ENCODE peak calls at places on chromosomes 5 and 9, in eight cellular contexts. N, K, T, Z, H, O, A and F are unnamed samples.

GRCh38 chr9:98253563-98253962 is 1.9 kb downstream of the TBC1D2 start:
- DNase-seq in N (no peak), K (peak), T (peak), Z (no peak), H (no peak), O (no peak), A (no peak), F (peak)

GRCh38 chr9:122221223-122221811 is 7.4 kb downstream of the LHX6 start:
- DNase-seq in N (no peak), K (no peak), T (no peak), Z (no peak), H (no peak), O (no peak), A (no peak), F (no peak)

GRCh38 chr5:45696206-45696836 is at the start of gene HCN1:
- DNase-seq in N (peak), K (peak), T (no peak), Z (peak), H (no peak), O (no peak), A (peak), F (peak)

GRCh38 chr5:134506054-134507039 is 19.1 kb upstream of the JADE2 start:
- DNase-seq in N (peak), K (peak), T (peak), Z (no peak), H (no peak), O (no peak), A (peak), F (no peak)

GRCh38 chr5:123036391-123037103 is at the start of gene PPIC:
- DNase-seq in N (peak), K (peak), T (peak), Z (peak), H (no peak), O (peak), A (peak), F (peak)

GRCh38 chr9:22103650-22104575 is 94.8 kb upstream of the CDKN2B start:
- DNase-seq in N (no peak), K (peak), T (no peak), Z (no peak), H (no peak), O (no peak), A (no peak), F (peak)

GRCh38 chr9:19969721-19970120 is 180.9 kb upstream of the SLC24A2 start:
- DNase-seq in N (no peak), K (peak), T (no peak), Z (no peak), H (no peak), O (no peak), A (no peak), F (peak)

GRCh38 chr5:24649531-24649930 is 4.8 kb upstream of the CDH10 start:
- DNase-seq in N (no peak), K (no peak), T (no peak), Z (no peak), H (no peak), O (no peak), A (no peak), F (no peak)

GRCh38 chr9:134031783-134032182 is 6.5 kb downstream of the BRD3OS start:
- DNase-seq in N (no peak), K (no peak), T (no peak), Z (no peak), H (no peak), O (no peak), A (peak), F (no peak)

GRCh38 chr5:51381801-51382507 is 1.3 kb upstream of the ISL1 start:
- DNase-seq in N (no peak), K (no peak), T (no peak), Z (no peak), H (no peak), O (peak), A (no peak), F (no peak)

GRCh38 chr9:119818726-119819435 is 449.6 kb upstream of the BRINP1 start:
- DNase-seq in N (no peak), K (no peak), T (no peak), Z (no peak), H (no peak), O (no peak), A (no peak), F (no peak)

GRCh38 chr5:9605041-9605440 is 25.1 kb downstream of the TAS2R1 start:
- DNase-seq in N (no peak), K (no peak), T (no peak), Z (no peak), H (no peak), O (no peak), A (no peak), F (no peak)

GRCh38 chr9:133632806-133633680 is 3.1 kb upstream of the DBH start:
- DNase-seq in N (no peak), K (no peak), T (no peak), Z (no peak), H (no peak), O (peak), A (peak), F (no peak)

GRCh38 chr5:157827429-157827828 is 31.5 kb downstream of the CLINT1 start:
- DNase-seq in N (peak), K (peak), T (peak), Z (no peak), H (no peak), O (no peak), A (no peak), F (no peak)

GRCh38 chr5:140372971-140373487 is 13.0 kb downstream of the SLC4A9 start:
- DNase-seq in N (peak), K (peak), T (peak), Z (peak), H (no peak), O (peak), A (peak), F (peak)

GRCh38 chr5:9835121-9835770 is 205.1 kb upstream of the TAS2R1 start:
- DNase-seq in N (no peak), K (no peak), T (no peak), Z (no peak), H (no peak), O (no peak), A (no peak), F (no peak)

GRCh38 chr9:112753725-112754124 is 3.2 kb downstream of the SNX30 start:
- DNase-seq in N (no peak), K (peak), T (peak), Z (peak), H (peak), O (no peak), A (no peak), F (peak)

GRCh38 chr5:141873933-141874261 is 4.3 kb downstream of the PCDH1 start:
- DNase-seq in N (no peak), K (no peak), T (no peak), Z (no peak), H (no peak), O (no peak), A (no peak), F (no peak)